ENCODE peak calls at places on chromosomes 7 and 10, in four cellular contexts. One of them, this sample, is unnamed.

GRCh38 chr10:119348106-119348505 is 140.7 kb downstream of the GRK5 start:
- ATAC-seq in A549: no peak
- ATAC-seq in RWPE2: no peak
- ATAC-seq in foreskin keratinocyte: no peak
- ATAC-seq in this sample: no peak

GRCh38 chr7:41889040-41889439 is 186.2 kb upstream of the INHBA start:
- ATAC-seq in foreskin keratinocyte: no peak
- ATAC-seq in A549: no peak
- ATAC-seq in RWPE2: no peak
- ATAC-seq in this sample: no peak

GRCh38 chr10:110410329-110411046 is 87.2 kb upstream of the DUSP5 start:
- ATAC-seq in foreskin keratinocyte: peak
- ATAC-seq in A549: peak
- ATAC-seq in RWPE2: peak
- ATAC-seq in this sample: peak

GRCh38 chr7:89002942-89003618 is 207.5 kb upstream of the TEX47 start:
- ATAC-seq in A549: no peak
- ATAC-seq in RWPE2: peak
- ATAC-seq in foreskin keratinocyte: no peak
- ATAC-seq in this sample: no peak

GRCh38 chr10:109892087-109892486 is 31.2 kb downstream of the XPNPEP1 start:
- ATAC-seq in A549: no peak
- ATAC-seq in foreskin keratinocyte: no peak
- ATAC-seq in RWPE2: no peak
- ATAC-seq in this sample: no peak

GRCh38 chr7:42071372-42072261 is 165.4 kb downstream of the GLI3 start:
- ATAC-seq in A549: peak
- ATAC-seq in RWPE2: peak
- ATAC-seq in foreskin keratinocyte: peak
- ATAC-seq in this sample: peak

GRCh38 chr7:38669965-38670520 is 38.9 kb upstream of the AMPH start:
- ATAC-seq in foreskin keratinocyte: no peak
- ATAC-seq in RWPE2: no peak
- ATAC-seq in A549: no peak
- ATAC-seq in this sample: peak

GRCh38 chr7:132099163-132099562 is 477.1 kb downstream of the PLXNA4 start:
- ATAC-seq in A549: no peak
- ATAC-seq in foreskin keratinocyte: no peak
- ATAC-seq in RWPE2: no peak
- ATAC-seq in this sample: no peak

GRCh38 chr10:56318816-56319215 is 42.2 kb downstream of the ZWINT start:
- ATAC-seq in A549: no peak
- ATAC-seq in RWPE2: no peak
- ATAC-seq in foreskin keratinocyte: no peak
- ATAC-seq in this sample: no peak

GRCh38 chr7:35420657-35421056 is 166.8 kb upstream of the TBX20 start:
- ATAC-seq in A549: no peak
- ATAC-seq in RWPE2: no peak
- ATAC-seq in foreskin keratinocyte: no peak
- ATAC-seq in this sample: no peak

GRCh38 chr10:22363305-22363704 is 18.0 kb downstream of the SPAG6 start:
- ATAC-seq in foreskin keratinocyte: no peak
- ATAC-seq in A549: no peak
- ATAC-seq in RWPE2: no peak
- ATAC-seq in this sample: no peak

GRCh38 chr7:87028636-87029035 is 30.8 kb downstream of the ELAPOR2 start:
- ATAC-seq in RWPE2: no peak
- ATAC-seq in A549: no peak
- ATAC-seq in foreskin keratinocyte: no peak
- ATAC-seq in this sample: no peak

GRCh38 chr7:135236727-135237126 is 3.1 kb downstream of the STRA8 start:
- ATAC-seq in foreskin keratinocyte: no peak
- ATAC-seq in A549: no peak
- ATAC-seq in RWPE2: no peak
- ATAC-seq in this sample: no peak

GRCh38 chr10:99329891-99330674 is 927 bp downstream of the CNNM1 start:
- ATAC-seq in RWPE2: peak
- ATAC-seq in A549: peak
- ATAC-seq in foreskin keratinocyte: peak
- ATAC-seq in this sample: peak

GRCh38 chr10:122577311-122577885 is 16.8 kb downstream of the DMBT1 start:
- ATAC-seq in RWPE2: no peak
- ATAC-seq in A549: no peak
- ATAC-seq in foreskin keratinocyte: no peak
- ATAC-seq in this sample: no peak

GRCh38 chr10:43878386-43878785 is 229.7 kb upstream of the ZNF32 start:
- ATAC-seq in RWPE2: no peak
- ATAC-seq in A549: no peak
- ATAC-seq in foreskin keratinocyte: no peak
- ATAC-seq in this sample: peak

GRCh38 chr7:3302681-3303320 is 1.7 kb downstream of the SDK1 start:
- ATAC-seq in foreskin keratinocyte: no peak
- ATAC-seq in RWPE2: no peak
- ATAC-seq in A549: no peak
- ATAC-seq in this sample: no peak

GRCh38 chr7:47428780-47429472 is 153.0 kb downstream of the TNS3 start:
- ATAC-seq in A549: no peak
- ATAC-seq in foreskin keratinocyte: no peak
- ATAC-seq in RWPE2: no peak
- ATAC-seq in this sample: no peak

GRCh38 chr10:7625836-7626235 is 40.9 kb downstream of the ITIH5 start:
- ATAC-seq in A549: no peak
- ATAC-seq in RWPE2: no peak
- ATAC-seq in foreskin keratinocyte: no peak
- ATAC-seq in this sample: peak

GRCh38 chr7:99314504-99314903 is 11.2 kb upstream of the ARPC1A start:
- ATAC-seq in foreskin keratinocyte: peak
- ATAC-seq in A549: no peak
- ATAC-seq in RWPE2: peak
- ATAC-seq in this sample: no peak

GRCh38 chr10:47225928-47226645 is 73.9 kb upstream of the GDF10 start:
- ATAC-seq in A549: no peak
- ATAC-seq in RWPE2: no peak
- ATAC-seq in foreskin keratinocyte: no peak
- ATAC-seq in this sample: no peak

GRCh38 chr7:585229-585711 is 65.6 kb upstream of the PDGFA start:
- ATAC-seq in RWPE2: no peak
- ATAC-seq in foreskin keratinocyte: no peak
- ATAC-seq in A549: no peak
- ATAC-seq in this sample: no peak

GRCh38 chr7:115128163-115128562 is 206.3 kb downstream of the MDFIC start:
- ATAC-seq in foreskin keratinocyte: no peak
- ATAC-seq in RWPE2: no peak
- ATAC-seq in A549: no peak
- ATAC-seq in this sample: no peak

GRCh38 chr7:77538186-77538907 is 1.3 kb downstream of the PTPN12 start:
- ATAC-seq in RWPE2: peak
- ATAC-seq in foreskin keratinocyte: peak
- ATAC-seq in A549: peak
- ATAC-seq in this sample: peak

GRCh38 chr10:5953676-5954075 is 23.7 kb downstream of the IL15RA start:
- ATAC-seq in foreskin keratinocyte: no peak
- ATAC-seq in A549: no peak
- ATAC-seq in RWPE2: no peak
- ATAC-seq in this sample: no peak

GRCh38 chr7:132352774-132353173 is 223.5 kb downstream of the PLXNA4 start:
- ATAC-seq in A549: no peak
- ATAC-seq in RWPE2: no peak
- ATAC-seq in foreskin keratinocyte: no peak
- ATAC-seq in this sample: peak

GRCh38 chr10:2173328-2173727 is 436.0 kb upstream of the ADARB2 start:
- ATAC-seq in A549: no peak
- ATAC-seq in RWPE2: peak
- ATAC-seq in foreskin keratinocyte: peak
- ATAC-seq in this sample: no peak

GRCh38 chr7:141563956-141564623 is 12.9 kb downstream of the AGK start:
- ATAC-seq in foreskin keratinocyte: peak
- ATAC-seq in A549: peak
- ATAC-seq in RWPE2: no peak
- ATAC-seq in this sample: no peak

GRCh38 chr7:139332960-139333359 is 8.2 kb upstream of the FMC1 start:
- ATAC-seq in RWPE2: no peak
- ATAC-seq in foreskin keratinocyte: no peak
- ATAC-seq in A549: peak
- ATAC-seq in this sample: no peak

GRCh38 chr7:132030161-132030568 is 473.7 kb upstream of the PODXL start:
- ATAC-seq in foreskin keratinocyte: no peak
- ATAC-seq in RWPE2: peak
- ATAC-seq in A549: no peak
- ATAC-seq in this sample: no peak

GRCh38 chr10:91924212-91925021 is 847 bp downstream of the BTAF1 start:
- ATAC-seq in RWPE2: peak
- ATAC-seq in A549: peak
- ATAC-seq in foreskin keratinocyte: no peak
- ATAC-seq in this sample: no peak

GRCh38 chr10:42970451-42971250 is 106.2 kb upstream of the RET start:
- ATAC-seq in RWPE2: no peak
- ATAC-seq in A549: no peak
- ATAC-seq in foreskin keratinocyte: peak
- ATAC-seq in this sample: no peak

GRCh38 chr7:1049006-1049741 is 4.8 kb downstream of the GPR146 start:
- ATAC-seq in RWPE2: no peak
- ATAC-seq in foreskin keratinocyte: no peak
- ATAC-seq in A549: no peak
- ATAC-seq in this sample: no peak

GRCh38 chr7:455110-455928 is 64.3 kb downstream of the PDGFA start:
- ATAC-seq in foreskin keratinocyte: no peak
- ATAC-seq in RWPE2: peak
- ATAC-seq in A549: peak
- ATAC-seq in this sample: no peak

DNA sequence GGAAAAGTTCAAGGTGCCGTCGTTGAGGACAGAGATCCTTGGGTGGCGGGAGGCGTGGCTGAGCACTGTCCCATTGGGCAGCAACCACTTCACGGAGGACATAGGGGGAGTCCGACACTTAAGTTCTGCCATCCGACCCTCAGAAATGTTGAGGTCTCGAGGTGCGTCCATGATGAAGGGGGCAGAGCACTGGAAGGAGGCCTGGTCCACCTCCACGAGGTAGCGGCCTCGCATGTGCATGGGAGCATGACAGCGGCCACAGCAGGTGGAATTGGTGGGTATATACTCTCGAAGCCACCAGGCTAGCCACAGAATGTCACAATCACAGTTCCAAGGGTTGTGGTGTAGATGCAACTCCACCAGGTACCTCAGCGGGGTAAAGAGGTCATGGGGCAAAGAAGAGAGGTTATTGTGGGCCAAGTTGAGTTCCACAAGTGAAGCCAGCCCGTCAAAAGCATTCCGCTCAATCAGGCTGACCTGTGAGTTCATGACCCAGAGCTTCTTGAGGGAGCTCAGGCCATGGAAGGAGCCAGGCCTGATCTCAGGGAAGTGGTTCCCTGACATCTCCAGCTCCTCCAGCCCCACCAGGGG is 1.7 kb downstream of the LRRC4 start:
- ATAC-seq in RWPE2: no peak
- ATAC-seq in A549: no peak
- ATAC-seq in foreskin keratinocyte: no peak
- ATAC-seq in this sample: no peak
- TF ChIP-seq CTCF in RWPE2: no peak
- TF ChIP-seq CTCF in A549: no peak
- TF ChIP-seq CTCF in foreskin keratinocyte: no peak
- TF ChIP-seq CTCF in this sample: no peak

DNA sequence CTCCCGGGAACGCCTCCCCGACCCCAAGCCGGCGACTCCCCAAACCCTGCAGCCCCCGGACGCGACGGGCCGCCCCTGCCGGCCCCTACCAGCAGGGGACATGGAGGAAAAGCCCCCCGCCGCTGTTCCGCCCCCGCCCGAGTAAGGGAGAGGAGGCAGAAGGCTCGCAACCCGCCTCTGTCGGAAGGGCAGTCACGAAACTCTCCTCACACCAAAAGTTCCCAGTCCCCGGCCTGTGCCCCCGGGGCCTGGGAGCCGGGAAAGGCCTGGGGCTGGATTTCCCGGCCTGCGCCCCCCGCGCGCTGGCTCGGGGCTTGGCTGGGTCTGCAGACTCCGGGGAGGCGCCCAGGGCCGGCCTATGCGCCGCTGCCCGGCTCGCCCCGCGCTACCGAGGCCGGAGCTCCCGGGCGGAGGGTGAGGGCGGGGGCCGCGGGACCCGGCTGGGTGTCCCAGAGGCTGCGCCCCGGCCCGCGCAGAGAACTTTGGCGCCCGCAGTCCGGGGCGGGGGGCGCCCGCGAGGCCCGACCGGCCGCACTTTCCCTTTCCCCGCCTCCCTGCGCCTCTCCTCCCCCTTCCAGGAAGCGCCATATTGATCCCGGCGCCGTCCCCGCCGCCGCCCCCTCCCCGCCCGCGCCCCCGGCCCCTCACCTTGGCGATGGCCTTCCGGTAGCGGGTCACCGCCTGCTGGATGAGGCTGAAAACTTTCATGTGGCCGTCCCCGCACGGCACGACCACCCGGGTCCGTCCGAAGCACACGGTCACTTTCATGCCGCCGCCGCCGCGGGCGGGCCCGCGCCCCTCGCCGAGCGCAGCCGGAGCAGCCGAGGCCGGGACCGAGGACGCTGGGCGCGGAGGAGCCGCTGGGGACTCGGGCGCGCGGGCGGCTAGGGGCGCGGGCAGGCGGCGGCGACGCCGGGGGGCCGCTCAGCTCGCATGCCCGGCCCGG is 595 bp downstream of the PARD3 start:
- ATAC-seq in foreskin keratinocyte: peak
- ATAC-seq in A549: peak
- ATAC-seq in RWPE2: peak
- ATAC-seq in this sample: peak
- TF ChIP-seq CTCF in foreskin keratinocyte: peak
- TF ChIP-seq CTCF in A549: peak
- TF ChIP-seq CTCF in RWPE2: no peak
- TF ChIP-seq CTCF in this sample: no peak

GRCh38 chr7:150937848-150938561 is 40.1 kb downstream of the KCNH2 start:
- ATAC-seq in A549: peak
- ATAC-seq in foreskin keratinocyte: peak
- ATAC-seq in RWPE2: peak
- ATAC-seq in this sample: no peak
- TF ChIP-seq CTCF in A549: no peak
- TF ChIP-seq CTCF in foreskin keratinocyte: no peak
- TF ChIP-seq CTCF in RWPE2: no peak
- TF ChIP-seq CTCF in this sample: no peak

DNA sequence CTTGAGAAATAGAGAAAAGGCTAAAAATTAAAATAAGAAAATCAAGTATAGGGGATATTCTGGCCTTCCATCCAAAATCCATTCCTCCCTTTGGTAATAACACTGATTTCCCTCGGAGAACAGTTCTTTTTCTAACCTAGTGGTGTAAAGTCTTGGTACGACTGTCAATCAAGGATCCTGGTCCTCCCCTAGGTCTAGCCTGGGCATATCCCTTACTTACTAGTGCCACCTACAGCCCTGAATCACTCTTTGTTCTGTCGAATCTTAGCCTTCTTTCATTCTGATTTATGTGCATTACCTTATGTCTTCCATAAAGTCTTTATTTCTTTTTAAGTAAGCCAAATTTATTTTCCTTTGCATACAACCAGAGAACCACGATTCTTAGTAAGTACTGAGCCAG is 298.7 kb upstream of the LRRTM3 start:
- ATAC-seq in RWPE2: peak
- ATAC-seq in foreskin keratinocyte: peak
- ATAC-seq in A549: peak
- ATAC-seq in this sample: no peak
- TF ChIP-seq CTCF in RWPE2: peak
- TF ChIP-seq CTCF in foreskin keratinocyte: peak
- TF ChIP-seq CTCF in A549: no peak
- TF ChIP-seq CTCF in this sample: no peak

GRCh38 chr7:94650652-94651051 is 5.3 kb downstream of the SGCE start:
- ATAC-seq in foreskin keratinocyte: no peak
- ATAC-seq in A549: no peak
- ATAC-seq in RWPE2: no peak
- ATAC-seq in this sample: no peak
- TF ChIP-seq CTCF in foreskin keratinocyte: no peak
- TF ChIP-seq CTCF in A549: no peak
- TF ChIP-seq CTCF in RWPE2: no peak
- TF ChIP-seq CTCF in this sample: no peak